ENCODE peak calls at places on chromosomes 2 and 18, in seven cellular contexts. S is GM13977, Y is Peyer's patch, X is HCT116, C is A549, R is glutamatergic neuron, U is fibroblast of the aortic adventitia. P is an unnamed sample.

GRCh38 chr2:237413293-237414055 is 490 bp downstream of the COL6A3 start:
- DNase-seq in R (no peak), C (no peak), Y (no peak), U (peak; percentile 53), S (no peak), X (no peak), P (no peak)

GRCh38 chr18:36663312-36663711 is 165.5 kb downstream of the TPGS2 start:
- DNase-seq in R (no peak), C (no peak), S (no peak), X (no peak), Y (no peak), U (peak; percentile 9), P (no peak)

GRCh38 chr2:40511661-40512213 is 59.8 kb upstream of the SLC8A1 start:
- DNase-seq in X (no peak), S (no peak), C (no peak), Y (no peak), U (peak; percentile 84), R (no peak), P (peak; percentile 75)

GRCh38 chr2:111930875-111931274 is 32.5 kb downstream of the MERTK start:
- DNase-seq in X (no peak), Y (no peak), U (peak; percentile 82), R (no peak), C (no peak), S (peak; percentile 13), P (peak; percentile 75)

GRCh38 chr2:101036562-101036961 is 34.5 kb downstream of the RPL31 start:
- DNase-seq in C (no peak), S (peak; percentile 51), Y (no peak), R (no peak), U (peak; percentile 72), X (no peak), P (peak; percentile 46)

GRCh38 chr2:33628031-33628430 is 28.9 kb upstream of the FAM98A start:
- DNase-seq in X (no peak), C (no peak), R (no peak), S (no peak), Y (no peak), U (no peak), P (no peak)

GRCh38 chr18:74540689-74541421 is 6.6 kb downstream of the CNDP1 start:
- DNase-seq in X (no peak), R (no peak), C (no peak), Y (no peak), U (peak; percentile 6), S (no peak), P (no peak)

GRCh38 chr2:163417596-163418337 is 318.0 kb downstream of the FIGN start:
- DNase-seq in C (no peak), X (no peak), R (no peak), Y (no peak), U (no peak), S (no peak), P (no peak)

GRCh38 chr18:31624892-31625640 is 33.4 kb downstream of the TTR start:
- DNase-seq in X (no peak), U (no peak), C (no peak), R (no peak), S (no peak), Y (no peak), P (no peak)

GRCh38 chr18:41871229-41872000 is 83.6 kb upstream of the PIK3C3 start:
- DNase-seq in C (no peak), U (no peak), Y (no peak), S (no peak), R (no peak), X (no peak), P (no peak)

GRCh38 chr18:9506046-9506792 is 30.9 kb downstream of the RALBP1 start:
- DNase-seq in S (no peak), Y (no peak), X (no peak), C (no peak), R (no peak), U (peak; percentile 39), P (peak; percentile 51)

GRCh38 chr18:23135679-23136325 is 517 bp downstream of the CABLES1 start:
- DNase-seq in U (no peak), X (no peak), R (peak; percentile 67), S (peak; percentile 75), Y (peak; percentile 75), C (no peak), P (no peak)

GRCh38 chr2:45789317-45789716 is 137.8 kb downstream of the PRKCE start:
- DNase-seq in R (no peak), C (no peak), X (no peak), Y (no peak), U (no peak), S (no peak), P (no peak)

GRCh38 chr18:23453657-23454011 is 547 bp downstream of the RIOK3 start:
- DNase-seq in Y (no peak), S (no peak), R (no peak), X (no peak), C (no peak), U (peak; percentile 73), P (peak; percentile 48)

GRCh38 chr2:3279236-3279960 is 98.2 kb downstream of the EIPR1 start:
- DNase-seq in R (no peak), S (no peak), U (no peak), C (no peak), X (no peak), Y (no peak), P (no peak)

GRCh38 chr2:66525609-66526008 is 90.7 kb downstream of the MEIS1 start:
- DNase-seq in X (no peak), C (no peak), Y (no peak), S (no peak), U (no peak), R (no peak), P (no peak)

GRCh38 chr2:23760746-23761145 is 166.2 kb downstream of the ATAD2B start:
- DNase-seq in S (no peak), C (peak; percentile 10), U (peak; percentile 89), R (no peak), Y (no peak), X (peak; percentile 18), P (peak; percentile 79)

GRCh38 chr2:22536131-22536530 is 848.8 kb upstream of the KLHL29 start:
- DNase-seq in C (no peak), X (no peak), Y (no peak), R (no peak), S (no peak), U (no peak), P (no peak)

GRCh38 chr2:219057709-219058540 is 2.8 kb downstream of the IHH start:
- DNase-seq in X (peak; percentile 26), C (no peak), U (peak; percentile 60), R (peak; percentile 88), Y (peak; percentile 90), S (peak; percentile 94), P (peak; percentile 57)

GRCh38 chr2:191862371-191862770 is 15.5 kb upstream of the CAVIN2 start:
- DNase-seq in Y (no peak), S (no peak), U (peak; percentile 54), X (no peak), C (no peak), R (no peak), P (peak; percentile 16)

GRCh38 chr2:12325806-12326205 is 390.9 kb upstream of the TRIB2 start:
- DNase-seq in X (no peak), S (no peak), C (no peak), U (peak; percentile 41), Y (no peak), R (no peak), P (peak; percentile 66)

GRCh38 chr2:60959501-60959900 is 58.0 kb upstream of the PEX13 start:
- DNase-seq in C (no peak), Y (no peak), X (no peak), U (no peak), R (no peak), S (no peak), P (no peak)

GRCh38 chr2:100902833-100903405 is 83.0 kb downstream of the NPAS2 start:
- DNase-seq in Y (no peak), R (no peak), X (peak; percentile 85), U (peak; percentile 97), C (peak; percentile 94), S (no peak), P (peak; percentile 99)

GRCh38 chr2:47204691-47205090 is 49.6 kb upstream of the STPG4 start:
- DNase-seq in S (no peak), X (no peak), C (no peak), R (no peak), Y (no peak), U (no peak), P (no peak)

GRCh38 chr2:38665854-38666577 is at the start of gene GALM:
- DNase-seq in X (peak; percentile 92), R (peak; percentile 65), S (peak; percentile 43), U (peak; percentile 99), Y (peak; percentile 75), C (peak; percentile 86), P (peak; percentile 93)

GRCh38 chr2:212520340-212520739 is 18.3 kb downstream of the ERBB4 start:
- DNase-seq in X (peak; percentile 7), U (peak; percentile 26), Y (no peak), R (no peak), C (no peak), S (no peak), P (no peak)
- TF ChIP-seq CTCF in X (peak; percentile 28), U (peak; percentile 32), Y (no peak), R (no peak), C (peak; percentile 38), S (peak; percentile 33), P (peak; percentile 20)

DNA sequence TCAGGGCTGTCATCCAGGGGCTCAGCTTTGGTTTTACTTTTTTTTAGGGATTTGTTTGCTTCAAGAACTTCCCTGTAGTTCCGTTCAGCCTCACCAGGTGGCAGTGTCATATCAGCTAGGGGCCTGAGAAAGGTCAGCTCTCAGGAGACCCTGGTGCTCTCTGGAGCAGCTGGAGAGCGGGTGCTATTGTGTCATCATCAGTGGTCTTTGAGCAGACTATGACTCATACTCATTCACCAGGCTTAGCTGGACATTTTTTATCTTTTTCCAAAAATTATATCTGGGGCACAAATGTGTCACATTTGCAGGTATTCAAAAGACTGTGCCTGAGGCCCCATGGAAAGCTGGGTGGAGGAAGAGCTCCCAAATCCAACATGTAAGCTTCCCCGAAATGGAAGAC is 24.4 kb downstream of the ZNF892 start:
- DNase-seq in C (peak; percentile 23), Y (peak; percentile 59), R (peak; percentile 91), S (peak; percentile 59), U (peak; percentile 68), X (peak; percentile 66), P (peak; percentile 78)
- TF ChIP-seq CTCF in C (peak; percentile 7), Y (no peak), R (peak; percentile 77), S (peak; percentile 76), U (peak; percentile 83), X (peak; percentile 92), P (peak; percentile 84)

GRCh38 chr18:58196164-58196563 is 152.1 kb downstream of the NEDD4L start:
- DNase-seq in U (no peak), X (no peak), R (no peak), C (no peak), Y (no peak), S (no peak), P (no peak)

GRCh38 chr18:58190842-58191530 is 147.0 kb downstream of the NEDD4L start:
- DNase-seq in X (no peak), R (no peak), U (no peak), C (no peak), S (no peak), Y (no peak), P (no peak)

GRCh38 chr18:58195278-58195721 is 151.3 kb downstream of the NEDD4L start:
- DNase-seq in S (no peak), R (no peak), C (no peak), Y (peak; percentile 68), X (no peak), U (no peak), P (no peak)

GRCh38 chr18:58192519-58192918 is 148.5 kb downstream of the NEDD4L start:
- DNase-seq in U (no peak), S (no peak), X (no peak), C (no peak), R (no peak), Y (no peak), P (no peak)

GRCh38 chr18:58194028-58194427 is 150.0 kb downstream of the NEDD4L start:
- DNase-seq in R (peak; percentile 48), Y (no peak), X (no peak), C (no peak), U (no peak), S (no peak), P (no peak)
- TF ChIP-seq CTCF in R (peak; percentile 18), Y (no peak), X (peak; percentile 36), C (no peak), U (peak; percentile 42), S (peak; percentile 30), P (peak; percentile 62)

GRCh38 chr2:67772216-67773180 is 290.3 kb downstream of the C1D start:
- DNase-seq in X (no peak), Y (no peak), S (no peak), R (no peak), C (no peak), U (peak; percentile 31), P (no peak)
- TF ChIP-seq CTCF in X (no peak), Y (no peak), S (no peak), R (no peak), C (no peak), U (no peak), P (no peak)